ENCODE peak calls at places on chromosomes 3 and 15, in eight cellular contexts. R is mesendoderm, K is upper lobe of right lung, S is fibroblast of lung, X is bronchial epithelial cell, E is Peyer's patch, V is AG10803, O is K562. Y is an unnamed sample.

GRCh38 chr15:61731081-61731480 is 329.2 kb downstream of the VPS13C start:
- DNase-seq in R (no peak), K (no peak), S (no peak), X (no peak), E (no peak), V (no peak), O (no peak), Y (no peak)

GRCh38 chr15:101250331-101250730 is 1.5 kb downstream of the CHSY1 start:
- DNase-seq in R (no peak), K (no peak), S (peak; percentile 81), X (peak; percentile 79), E (no peak), V (peak; percentile 94), O (no peak), Y (no peak)

GRCh38 chr3:117853923-117854322 is 1144.3 kb downstream of the TUSC7 start:
- DNase-seq in R (peak; percentile 2), K (no peak), S (peak; percentile 87), X (peak; percentile 90), E (no peak), V (peak; percentile 2), O (no peak), Y (peak; percentile 12)

GRCh38 chr3:195893121-195893449 is 15.3 kb downstream of the TNK2 start:
- DNase-seq in R (no peak), K (no peak), S (no peak), X (no peak), E (no peak), V (no peak), O (no peak), Y (peak; percentile 78)

GRCh38 chr3:177051419-177051818 is 145.9 kb downstream of the TBL1XR1 start:
- DNase-seq in R (peak; percentile 34), K (no peak), S (peak; percentile 36), X (no peak), E (no peak), V (no peak), O (no peak), Y (no peak)

GRCh38 chr3:31724681-31725080 is 192.0 kb downstream of the STT3B start:
- DNase-seq in R (peak; percentile 74), K (no peak), S (peak; percentile 49), X (peak; percentile 43), E (no peak), V (peak; percentile 5), O (no peak), Y (no peak)

GRCh38 chr3:44301746-44302145 is 36.8 kb upstream of the TCAIM start:
- DNase-seq in R (no peak), K (no peak), S (no peak), X (no peak), E (no peak), V (no peak), O (no peak), Y (no peak)

GRCh38 chr3:12644297-12644937 is 19.5 kb downstream of the RAF1 start:
- DNase-seq in R (no peak), K (no peak), S (peak; percentile 48), X (peak; percentile 16), E (no peak), V (peak; percentile 77), O (no peak), Y (no peak)

GRCh38 chr15:26095710-26096330 is 232.7 kb upstream of the ATP10A start:
- DNase-seq in R (peak; percentile 74), K (no peak), S (no peak), X (no peak), E (no peak), V (no peak), O (no peak), Y (no peak)

GRCh38 chr3:48157950-48158376 is 30.3 kb downstream of the CDC25A start:
- DNase-seq in R (peak; percentile 86), K (peak; percentile 69), S (peak; percentile 77), X (peak; percentile 48), E (peak; percentile 44), V (peak; percentile 66), O (peak; percentile 80), Y (peak; percentile 23)

GRCh38 chr3:152235709-152236298 is 32.9 kb upstream of the MBNL1 start:
- DNase-seq in R (peak; percentile 55), K (no peak), S (no peak), X (peak; percentile 66), E (no peak), V (peak; percentile 57), O (peak; percentile 25), Y (peak; percentile 56)

GRCh38 chr3:80097674-80098073 is 329.9 kb upstream of the ROBO1 start:
- DNase-seq in R (no peak), K (no peak), S (no peak), X (peak; percentile 63), E (no peak), V (no peak), O (no peak), Y (no peak)

DNA sequence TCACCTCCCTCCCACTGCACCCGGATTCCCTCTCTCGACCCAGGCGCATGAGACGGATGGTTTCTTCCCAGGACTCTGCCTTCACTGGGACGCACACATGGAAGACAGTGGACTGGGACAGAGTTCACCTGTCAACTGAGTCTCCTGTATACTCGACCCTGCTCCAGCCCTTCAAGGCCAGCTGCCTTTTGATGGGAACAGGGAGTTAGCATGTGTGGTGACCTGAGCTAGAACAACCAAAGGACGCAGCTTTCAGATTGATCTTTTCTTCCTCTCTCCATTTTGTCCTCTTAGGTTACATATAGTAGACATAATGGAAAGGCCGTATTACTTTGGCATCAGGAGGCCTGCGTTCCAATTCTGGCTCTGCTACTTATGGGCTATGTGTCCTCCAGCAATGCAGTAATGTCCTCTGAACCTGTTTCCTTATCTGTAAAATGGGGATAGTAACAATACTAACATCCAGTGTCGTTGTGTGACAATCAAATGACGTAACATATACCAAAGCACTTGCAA is 94.1 kb downstream of the PEX5L start:
- DNase-seq in R (no peak), K (no peak), S (no peak), X (no peak), E (no peak), V (no peak), O (no peak), Y (no peak)
- H3K4me3 ChIP-seq in R (no peak overlapping the region), K (no peak overlapping the region), S (peak overlapping the region; percentile 37), X (no peak overlapping the region), E (no peak overlapping the region), V (peak overlapping the region; percentile 49), O (no peak overlapping the region), Y (no peak overlapping the region)

GRCh38 chr3:183284570-183284969 is 31.5 kb downstream of the B3GNT5 start:
- DNase-seq in R (no peak), K (no peak), S (no peak), X (no peak), E (no peak), V (no peak), O (no peak), Y (no peak)

GRCh38 chr3:183287301-183287971 is 34.4 kb downstream of the B3GNT5 start:
- DNase-seq in R (no peak), K (no peak), S (peak; percentile 99), X (peak; percentile 96), E (no peak), V (peak; percentile 88), O (peak; percentile 33), Y (peak; percentile 79)

GRCh38 chr3:183283886-183284285 is 30.8 kb downstream of the B3GNT5 start:
- DNase-seq in R (no peak), K (no peak), S (peak; percentile 88), X (peak; percentile 67), E (no peak), V (no peak), O (no peak), Y (no peak)

GRCh38 chr3:183285318-183285717 is 32.3 kb downstream of the B3GNT5 start:
- DNase-seq in R (no peak), K (no peak), S (no peak), X (no peak), E (no peak), V (no peak), O (no peak), Y (no peak)

DNA sequence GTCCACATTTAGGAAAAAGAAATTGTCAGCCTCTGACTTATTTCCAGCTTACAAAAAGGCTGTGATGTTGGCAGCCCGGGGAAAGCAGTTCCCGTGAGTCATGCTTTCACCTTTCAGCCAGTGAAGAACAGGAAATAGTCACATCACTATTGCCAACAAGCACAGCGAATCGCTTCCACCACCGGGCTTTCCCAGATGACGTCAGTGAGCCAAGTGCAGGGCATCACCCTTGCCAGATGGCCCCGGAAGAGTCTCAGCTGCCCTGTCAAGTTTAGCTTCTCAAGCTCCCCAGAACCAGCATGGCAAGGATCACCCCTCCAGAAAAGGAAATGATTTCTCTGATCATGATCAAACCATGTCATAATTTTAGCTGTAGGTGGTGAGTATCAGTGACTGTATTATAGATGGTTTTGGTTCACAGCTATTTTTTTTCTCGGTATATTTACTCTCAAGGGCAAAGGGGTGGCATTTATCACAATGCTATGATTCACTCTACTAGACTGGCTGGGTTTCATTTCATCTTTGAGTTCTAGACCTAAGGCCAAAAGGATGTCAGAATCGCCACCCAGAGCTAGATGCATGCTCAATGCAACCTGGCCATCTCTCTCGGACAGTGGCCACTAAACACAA is 32.9 kb downstream of the B3GNT5 start:
- DNase-seq in R (peak; percentile 71), K (peak; percentile 89), S (peak; percentile 100), X (peak; percentile 99), E (peak; percentile 74), V (peak; percentile 92), O (no peak), Y (peak; percentile 98)
- H3K4me3 ChIP-seq in R (no peak overlapping the region), K (no peak overlapping the region), S (no peak overlapping the region), X (no peak overlapping the region), E (no peak overlapping the region), V (no peak overlapping the region), O (no peak overlapping the region), Y (no peak overlapping the region)

GRCh38 chr3:45677841-45678240 is 11.4 kb upstream of the SACM1L start:
- DNase-seq in R (no peak), K (no peak), S (no peak), X (no peak), E (no peak), V (no peak), O (no peak), Y (no peak)

GRCh38 chr3:45676248-45677044 is 12.8 kb upstream of the SACM1L start:
- DNase-seq in R (no peak), K (no peak), S (no peak), X (no peak), E (no peak), V (no peak), O (no peak), Y (no peak)

GRCh38 chr3:45673273-45673672 is 15.9 kb upstream of the SACM1L start:
- DNase-seq in R (peak; percentile 89), K (no peak), S (no peak), X (no peak), E (no peak), V (no peak), O (no peak), Y (no peak)

GRCh38 chr3:45679805-45680204 is 9.4 kb upstream of the SACM1L start:
- DNase-seq in R (peak; percentile 98), K (no peak), S (no peak), X (no peak), E (no peak), V (no peak), O (no peak), Y (no peak)

GRCh38 chr3:45677045-45677436 is 12.2 kb upstream of the SACM1L start:
- DNase-seq in R (peak; percentile 83), K (peak; percentile 70), S (peak; percentile 72), X (peak; percentile 88), E (peak; percentile 64), V (peak; percentile 83), O (no peak), Y (no peak)
- H3K4me3 ChIP-seq in R (no peak overlapping the region), K (no peak overlapping the region), S (no peak overlapping the region), X (no peak overlapping the region), E (no peak overlapping the region), V (no peak overlapping the region), O (no peak overlapping the region), Y (no peak overlapping the region)

DNA sequence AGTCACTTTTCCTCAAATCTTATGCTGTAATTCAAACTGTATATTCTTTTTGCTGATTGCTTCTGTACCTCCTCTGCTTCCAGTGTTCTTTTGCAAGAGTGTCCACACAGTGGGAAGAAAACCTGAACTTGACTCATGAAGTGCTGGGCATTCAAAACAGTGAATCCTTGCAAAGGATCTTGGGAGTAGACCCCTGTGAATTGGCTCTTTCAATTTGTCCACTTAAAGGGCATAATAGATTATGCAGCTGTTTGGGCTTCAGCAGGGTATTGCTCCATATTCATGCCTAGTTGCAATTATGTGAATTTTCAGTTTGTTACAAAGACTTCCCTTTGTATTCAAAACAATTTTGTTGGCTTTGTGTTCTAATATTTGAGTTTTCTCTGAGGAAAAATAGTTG is 11.4 kb downstream of the ZFAND6 start:
- DNase-seq in R (no peak), K (no peak), S (peak; percentile 77), X (no peak), E (no peak), V (peak; percentile 66), O (no peak), Y (no peak)
- H3K4me3 ChIP-seq in R (no peak overlapping the region), K (no peak overlapping the region), S (no peak overlapping the region), X (no peak overlapping the region), E (no peak overlapping the region), V (no peak overlapping the region), O (no peak overlapping the region), Y (no peak overlapping the region)

Y was measured in MG63.